ENCODE peak calls at places on chromosomes 7 and 10, in five cellular contexts. K is K562, Y is H1, W is GM12878, H is HepG2. I is an unnamed sample.
A peak's percentile ranks its signal among the peaks of the same experiment; 100 is the strongest.

GRCh38 chr7:142602756-142603155 is 146.5 kb upstream of the PRSS1 start:
- DNase-seq in K (no peak), Y (no peak), W (no peak), H (no peak), I (no peak)

GRCh38 chr10:9331583-9332008 is 1277.1 kb downstream of the GATA3 start:
- DNase-seq in K (peak; percentile 35), Y (no peak), W (no peak), H (peak; percentile 21), I (peak; percentile 62)

GRCh38 chr7:149707448-149707886 is 65.9 kb downstream of the ZNF467 start:
- DNase-seq in K (peak; percentile 7), Y (no peak), W (no peak), H (peak; percentile 18), I (no peak)

GRCh38 chr10:84140036-84140379 is 699 bp downstream of the GHITM start:
- DNase-seq in K (no peak), Y (no peak), W (no peak), H (peak; percentile 51), I (no peak)

GRCh38 chr10:106608101-106608500 is 556.4 kb downstream of the SORCS1 start:
- DNase-seq in K (no peak), Y (no peak), W (no peak), H (no peak), I (no peak)

GRCh38 chr10:87925570-87925969 is 62.1 kb downstream of the PTEN start:
- DNase-seq in K (no peak), Y (no peak), W (no peak), H (no peak), I (no peak)

GRCh38 chr7:30266686-30267085 is 17.7 kb upstream of the ZNRF2 start:
- DNase-seq in K (no peak), Y (no peak), W (no peak), H (no peak), I (no peak)

GRCh38 chr10:62873866-62874265 is 57.7 kb upstream of the EGR2 start:
- DNase-seq in K (no peak), Y (no peak), W (no peak), H (no peak), I (no peak)

GRCh38 chr10:11625019-11625735 is 13.7 kb upstream of the USP6NL start:
- DNase-seq in K (no peak), Y (no peak), W (peak; percentile 56), H (no peak), I (no peak)

GRCh38 chr7:25894002-25894901 is 257.7 kb upstream of the NFE2L3 start:
- DNase-seq in K (no peak), Y (peak; percentile 60), W (peak; percentile 53), H (peak; percentile 45), I (peak; percentile 75)

GRCh38 chr10:31914370-31914769 is 14.3 kb downstream of the ARHGAP12 start:
- DNase-seq in K (no peak), Y (no peak), W (no peak), H (no peak), I (no peak)

GRCh38 chr7:135094472-135095237 is 53.2 kb upstream of the TMEM140 start:
- DNase-seq in K (no peak), Y (no peak), W (no peak), H (peak; percentile 51), I (no peak)

GRCh38 chr7:36597099-36597773 is 127.1 kb downstream of the AOAH start:
- DNase-seq in K (no peak), Y (no peak), W (no peak), H (no peak), I (no peak)

GRCh38 chr10:30151581-30152389 is 92.4 kb upstream of the JCAD start:
- DNase-seq in K (peak; percentile 69), Y (peak; percentile 48), W (no peak), H (no peak), I (peak; percentile 7)

GRCh38 chr7:91326516-91327209 is 62.4 kb downstream of the FZD1 start:
- DNase-seq in K (no peak), Y (no peak), W (no peak), H (no peak), I (no peak)

GRCh38 chr10:113278664-113279063 is 274.2 kb upstream of the HABP2 start:
- DNase-seq in K (no peak), Y (no peak), W (no peak), H (no peak), I (no peak)

GRCh38 chr7:157668221-157668883 is 331.5 kb downstream of the DNAJB6 start:
- DNase-seq in K (no peak), Y (no peak), W (no peak), H (no peak), I (no peak)

GRCh38 chr7:8109196-8110022 is 140.8 kb downstream of the GLCCI1 start:
- DNase-seq in K (no peak), Y (no peak), W (no peak), H (no peak), I (no peak)
- TF ChIP-seq CREB1 in K (no peak), Y (no peak), W (no peak), H (no peak), I (no peak)

GRCh38 chr7:137996386-137996851 is 5.5 kb downstream of the CREB3L2 start:
- DNase-seq in K (peak; percentile 62), Y (no peak), W (no peak), H (no peak), I (no peak)
- TF ChIP-seq POLR2AphosphoS5 in K (peak; percentile 71), Y (no peak), W (no peak), H (no peak), I (no peak)

DNA sequence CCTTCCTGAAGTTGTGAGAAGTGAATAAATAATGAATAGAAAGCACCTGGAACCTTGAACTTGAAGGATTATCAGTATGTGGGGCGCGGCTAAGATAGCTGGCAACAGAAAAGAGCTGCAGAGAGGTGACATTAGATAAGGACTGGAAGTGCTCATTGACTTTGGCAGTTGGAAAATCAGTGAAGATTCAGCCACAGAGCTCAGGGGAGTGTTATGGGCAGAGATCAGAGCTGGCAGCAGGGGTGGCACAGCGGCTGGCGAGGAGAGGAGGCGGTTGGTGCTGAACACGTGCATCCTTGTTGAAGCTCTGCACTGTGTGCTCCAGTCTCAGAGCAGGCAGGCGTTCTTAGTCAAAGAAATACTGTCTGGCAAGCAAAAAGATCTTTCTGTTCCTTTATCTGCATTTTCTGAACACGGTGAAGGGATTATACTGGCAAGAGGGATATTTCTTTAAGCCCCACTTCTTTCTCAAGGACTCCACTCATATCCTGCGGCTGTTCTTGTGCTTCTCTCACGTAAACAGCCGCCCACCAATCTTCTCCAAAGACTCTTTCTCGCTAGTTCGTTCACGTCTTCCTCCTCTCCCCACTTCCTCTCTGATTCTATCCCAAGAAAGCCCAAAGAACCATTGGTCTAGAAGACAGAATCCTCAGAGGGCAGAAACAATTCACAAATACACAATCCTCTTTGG is 38.7 kb upstream of the ADD3 start:
- DNase-seq in K (no peak), Y (no peak), W (no peak), H (no peak), I (no peak)
- H2AFZ ChIP-seq in K (no peak overlapping the region), Y (no peak overlapping the region), W (no peak overlapping the region), H (no peak overlapping the region), I (peak overlapping the region; percentile 91)

DNA sequence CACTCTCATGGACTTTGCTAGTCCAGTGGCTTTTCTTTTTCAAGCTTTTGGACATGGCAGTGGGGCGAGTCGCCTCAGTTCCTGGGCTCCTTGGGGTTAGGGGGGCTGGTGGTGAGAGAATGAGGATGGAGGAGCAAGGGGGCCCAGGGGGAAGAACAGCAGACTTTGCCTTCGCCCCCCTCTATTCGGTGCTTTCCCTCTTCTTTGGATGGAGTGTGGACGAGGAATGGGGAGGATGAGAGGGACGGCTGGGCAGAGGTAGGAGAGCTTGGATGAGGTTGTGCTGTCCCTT is 255 bp downstream of the MAGI2 start:
- DNase-seq in K (no peak), Y (no peak), W (no peak), H (no peak), I (no peak)
- TF ChIP-seq CREB1 in K (no peak), Y (no peak), W (no peak), H (no peak), I (no peak)

GRCh38 chr10:19705273-19705672 is 111.0 kb upstream of the PLXDC2 start:
- DNase-seq in K (no peak), Y (no peak), W (no peak), H (no peak), I (no peak)

GRCh38 chr10:19704544-19704943 is 111.7 kb upstream of the PLXDC2 start:
- DNase-seq in K (no peak), Y (no peak), W (no peak), H (no peak), I (no peak)

GRCh38 chr10:19710600-19710999 is 105.6 kb upstream of the PLXDC2 start:
- DNase-seq in K (no peak), Y (no peak), W (no peak), H (no peak), I (no peak)

GRCh38 chr10:19706904-19707303 is 109.3 kb upstream of the PLXDC2 start:
- DNase-seq in K (no peak), Y (no peak), W (no peak), H (no peak), I (no peak)

GRCh38 chr10:19707376-19707775 is 108.9 kb upstream of the PLXDC2 start:
- DNase-seq in K (no peak), Y (no peak), W (no peak), H (no peak), I (no peak)
- TF ChIP-seq POLR2AphosphoS5 in K (no peak), Y (no peak), W (no peak), H (no peak), I (no peak)

DNA sequence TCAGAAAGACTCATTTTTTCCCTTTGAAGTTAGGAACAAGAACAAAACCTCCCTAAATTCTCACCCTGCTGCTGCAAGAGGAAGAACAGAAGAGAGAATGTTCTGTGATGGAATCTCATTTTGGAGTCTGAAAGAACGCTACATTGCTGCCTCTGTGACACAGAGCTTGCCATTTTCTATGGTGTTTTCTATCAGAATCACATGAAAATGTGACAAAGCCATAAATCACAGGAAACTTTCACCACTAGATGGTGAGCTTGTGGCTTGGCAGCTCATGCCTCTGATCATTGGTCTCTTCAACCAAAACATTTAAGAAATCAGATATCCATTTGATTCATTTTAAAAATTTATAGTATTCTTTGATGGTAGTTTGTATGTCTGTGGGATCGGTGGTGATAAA is 82.9 kb downstream of the CADPS2 start:
- DNase-seq in K (no peak), Y (no peak), W (no peak), H (peak; percentile 36), I (peak; percentile 65)
- H2AFZ ChIP-seq in K (no peak overlapping the region), Y (no peak overlapping the region), W (no peak overlapping the region), H (no peak overlapping the region), I (no peak overlapping the region)

DNA sequence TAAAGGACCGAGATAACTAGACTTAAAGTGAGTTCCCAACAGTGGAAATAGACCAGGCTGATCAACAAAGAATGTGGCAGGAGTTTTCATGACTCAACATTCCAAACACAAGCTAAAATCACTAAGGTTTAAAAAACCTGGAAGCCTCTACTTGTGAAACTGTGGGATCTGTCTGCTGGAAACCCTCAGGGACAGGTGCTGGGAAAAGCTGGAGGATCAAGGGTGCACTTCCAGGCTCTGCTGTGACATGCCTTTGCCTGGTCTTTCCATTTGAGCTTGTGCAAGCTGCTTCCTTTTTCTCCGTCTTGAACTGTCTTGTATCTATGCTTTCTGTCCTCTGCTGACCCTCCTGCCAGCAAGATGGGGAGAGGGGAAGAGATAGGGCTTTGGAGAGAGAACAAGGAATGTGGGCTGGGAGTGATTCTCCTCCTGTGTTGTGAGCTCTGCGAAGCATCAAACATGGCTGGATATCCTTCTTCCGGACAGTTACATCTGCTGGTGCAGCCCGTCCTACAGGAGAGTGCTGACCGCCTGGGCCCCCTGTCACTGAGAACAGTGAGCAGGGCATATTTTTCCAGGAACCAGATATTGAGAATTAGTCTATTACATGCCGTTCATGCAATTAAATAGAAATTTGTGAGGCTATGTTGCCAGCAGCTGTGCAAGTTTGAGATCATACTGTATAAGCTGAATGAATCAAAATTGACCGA is 25.5 kb downstream of the ARHGAP22 start:
- DNase-seq in K (no peak), Y (no peak), W (no peak), H (no peak), I (no peak)
- TF ChIP-seq CREB1 in K (no peak), Y (no peak), W (no peak), H (no peak), I (no peak)